ENCODE peak calls at places on chromosomes 4 and X, in eight cellular contexts. C is right cardiac atrium; X is aorta; K is body of pancreas; G is GM23338; N is endodermal cell; M is CD4-positive, alpha-beta memory T cell; Y is ovary. D is an unnamed sample. For H3K4me1, the result is how much of the 10 kb centered on the place peaks cover.

GRCh38 chr4:87120411-87121162 is 99.8 kb downstream of the KLHL8 start:
- DNase-seq in C (peak), X (peak), K (peak), G (no peak), N (no peak), M (no peak), Y (peak), D (peak)

GRCh38 chrX:47846070-47846469 is 9.4 kb downstream of the ZNF81 start:
- DNase-seq in C (peak), X (no peak), K (no peak), G (no peak), N (no peak), M (no peak), Y (no peak), D (no peak)

GRCh38 chrX:10633722-10634121 is 13.3 kb upstream of the MID1 start:
- DNase-seq in C (no peak), X (no peak), K (no peak), G (peak), N (no peak), M (no peak), Y (peak), D (no peak)

GRCh38 chrX:10945463-10945862 is 165.7 kb upstream of the HCCS start:
- DNase-seq in C (no peak), X (no peak), K (no peak), G (no peak), N (no peak), M (no peak), Y (no peak), D (no peak)

GRCh38 chr4:99410075-99410474 is 25.1 kb downstream of the ADH7 start:
- DNase-seq in C (peak), X (no peak), K (no peak), G (no peak), N (no peak), M (no peak), Y (no peak), D (no peak)

GRCh38 chr4:53705972-53706371 is 114.7 kb upstream of the LNX1 start:
- DNase-seq in C (no peak), X (no peak), K (no peak), G (no peak), N (no peak), M (no peak), Y (no peak), D (no peak)

GRCh38 chr4:79211490-79211889 is 114.4 kb downstream of the NAA11 start:
- DNase-seq in C (no peak), X (no peak), K (no peak), G (no peak), N (no peak), M (no peak), Y (no peak), D (no peak)

GRCh38 chr4:74117024-74117534 is 18.1 kb upstream of the CXCL2 start:
- DNase-seq in C (peak), X (peak), K (peak), G (no peak), N (no peak), M (no peak), Y (peak), D (peak)

GRCh38 chrX:123184858-123185251 is 777 bp downstream of the GRIA3 start:
- DNase-seq in C (peak), X (peak), K (no peak), G (peak), N (peak), M (no peak), Y (peak), D (no peak)

GRCh38 chr4:68589790-68590189 is 13.7 kb upstream of the UGT2B17 start:
- DNase-seq in C (no peak), X (no peak), K (no peak), G (peak), N (no peak), M (no peak), Y (no peak), D (no peak)

GRCh38 chr4:83625807-83626206 is 89.9 kb downstream of the GPAT3 start:
- DNase-seq in C (no peak), X (no peak), K (no peak), G (no peak), N (no peak), M (no peak), Y (no peak), D (no peak)

GRCh38 chr4:137641554-137641953 is 109.3 kb upstream of the PCDH18 start:
- DNase-seq in C (no peak), X (no peak), K (no peak), G (no peak), N (no peak), M (no peak), Y (no peak), D (no peak)

GRCh38 chrX:12975670-12975965 is 708 bp downstream of the TMSB4X start:
- DNase-seq in C (peak), X (no peak), K (peak), G (no peak), N (no peak), M (peak), Y (no peak), D (peak)

GRCh38 chrX:12977761-12978204 is 2.9 kb downstream of the TMSB4X start:
- DNase-seq in C (no peak), X (no peak), K (no peak), G (no peak), N (no peak), M (no peak), Y (no peak), D (no peak)

GRCh38 chrX:12974217-12974796 is 603 bp upstream of the TMSB4X start:
- DNase-seq in C (peak), X (peak), K (peak), G (peak), N (peak), M (no peak), Y (peak), D (peak)

GRCh38 chrX:12974797-12975669 is at the start of gene TMSB4X:
- DNase-seq in C (peak), X (peak), K (peak), G (peak), N (peak), M (peak), Y (peak), D (peak)

DNA sequence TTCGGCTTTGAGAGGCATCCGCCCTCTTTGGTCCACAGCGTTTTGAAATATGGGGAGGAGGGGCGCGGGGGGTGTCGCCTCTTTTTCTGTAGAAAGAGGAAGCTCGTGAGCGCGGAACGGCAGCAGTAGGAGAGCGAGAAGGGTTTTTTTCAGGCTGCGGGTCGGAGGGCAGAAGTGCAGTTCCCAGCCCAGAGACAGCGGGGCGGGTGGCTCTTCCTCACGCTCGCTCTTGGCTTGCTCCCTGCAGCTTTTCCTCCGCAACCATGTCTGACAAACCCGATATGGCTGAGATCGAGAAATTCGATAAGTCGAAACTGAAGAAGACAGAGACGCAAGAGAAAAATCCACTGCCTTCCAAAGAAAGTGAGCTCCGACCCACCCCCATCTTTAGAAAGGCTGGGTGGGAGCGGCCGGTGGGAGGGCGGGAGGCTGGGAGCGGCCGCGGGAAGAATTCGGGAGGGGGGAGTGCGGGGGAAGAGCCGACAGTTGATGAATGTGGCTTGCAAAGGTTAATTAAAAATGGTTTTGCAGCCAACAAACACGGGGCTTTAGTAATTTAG is 1.2 kb downstream of the TMSB4X start:
- DNase-seq in C (peak), X (peak), K (peak), G (peak), N (peak), M (peak), Y (peak), D (peak)
- H3K4me1 ChIP-seq in C (under half), X (under half), K (under half), G (under half), N (under half), M (under half), Y (under half), D (under half)

DNA sequence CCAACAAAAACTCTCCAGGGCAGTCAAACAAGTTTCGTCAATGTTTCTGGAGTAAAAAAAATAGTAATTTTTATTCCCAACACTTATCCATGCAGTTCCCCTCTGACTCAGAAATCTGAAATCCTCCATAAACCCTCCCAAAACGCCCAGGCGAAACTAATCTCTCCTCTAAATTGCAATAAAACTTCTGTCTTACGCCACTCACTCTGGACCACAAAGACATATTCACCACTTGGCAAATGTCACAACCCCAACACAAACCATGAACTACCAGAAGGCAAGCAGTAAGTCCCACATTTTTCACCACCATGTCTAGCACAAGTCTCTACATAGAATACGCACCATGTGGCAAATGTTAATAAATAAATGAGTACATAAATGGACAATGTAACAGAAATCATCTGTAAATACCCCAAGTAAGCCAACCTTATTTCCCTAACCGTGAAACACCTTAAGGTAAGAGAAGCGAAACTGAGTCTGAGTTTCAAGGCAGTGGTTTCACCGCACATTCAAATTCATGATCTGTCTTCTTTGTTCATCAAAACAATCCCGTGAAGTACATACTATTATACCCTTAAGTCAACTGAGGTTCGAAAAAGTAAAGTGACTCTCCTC is 1.6 kb downstream of the PAPSS1 start:
- DNase-seq in C (no peak), X (no peak), K (no peak), G (no peak), N (no peak), M (no peak), Y (no peak), D (no peak)
- H3K4me3 ChIP-seq in C (peak), X (no peak), K (no peak), G (peak), N (peak), M (no peak), Y (no peak), D (no peak)

GRCh38 chr4:52604215-52604614 is 54.9 kb downstream of the USP46 start:
- DNase-seq in C (no peak), X (no peak), K (peak), G (no peak), N (no peak), M (no peak), Y (no peak), D (no peak)

GRCh38 chr4:52594961-52595360 is 64.1 kb downstream of the USP46 start:
- DNase-seq in C (no peak), X (no peak), K (no peak), G (no peak), N (no peak), M (no peak), Y (no peak), D (no peak)

GRCh38 chr4:52606040-52606439 is 53.1 kb downstream of the USP46 start:
- DNase-seq in C (no peak), X (no peak), K (no peak), G (no peak), N (no peak), M (no peak), Y (no peak), D (no peak)

GRCh38 chr4:52600275-52600674 is 58.8 kb downstream of the USP46 start:
- DNase-seq in C (no peak), X (no peak), K (peak), G (no peak), N (no peak), M (no peak), Y (no peak), D (peak)
- H3K27ac ChIP-seq in C (peak), X (no peak), K (no peak), G (no peak), N (no peak), M (no peak), Y (no peak), D (peak)

GRCh38 chrX:109830704-109831206 is 97.7 kb upstream of the ACSL4 start:
- DNase-seq in C (no peak), X (no peak), K (no peak), G (no peak), N (no peak), M (no peak), Y (no peak), D (no peak)

GRCh38 chrX:109827772-109828171 is 94.7 kb upstream of the ACSL4 start:
- DNase-seq in C (no peak), X (no peak), K (no peak), G (no peak), N (no peak), M (no peak), Y (no peak), D (no peak)

GRCh38 chrX:109830157-109830703 is 97.2 kb upstream of the ACSL4 start:
- DNase-seq in C (no peak), X (no peak), K (no peak), G (no peak), N (no peak), M (no peak), Y (no peak), D (no peak)

GRCh38 chrX:109826954-109827708 is 94.1 kb upstream of the ACSL4 start:
- DNase-seq in C (no peak), X (no peak), K (no peak), G (peak), N (no peak), M (no peak), Y (no peak), D (no peak)

GRCh38 chrX:109831326-109831985 is 98.4 kb upstream of the ACSL4 start:
- DNase-seq in C (no peak), X (no peak), K (no peak), G (no peak), N (no peak), M (no peak), Y (no peak), D (no peak)
- H3K4me1 ChIP-seq in C (under half), X (under half), K (under half), G (under half), N (under half), M (under half), Y (under half), D (under half)

GRCh38 chr4:165331823-165332222 is 4.4 kb downstream of the MSMO1 start:
- DNase-seq in C (no peak), X (no peak), K (no peak), G (peak), N (peak), M (no peak), Y (no peak), D (no peak)

GRCh38 chr4:165332502-165332901 is 5.0 kb downstream of the MSMO1 start:
- DNase-seq in C (no peak), X (no peak), K (no peak), G (no peak), N (no peak), M (no peak), Y (no peak), D (no peak)

GRCh38 chr4:165330071-165330470 is 2.6 kb downstream of the MSMO1 start:
- DNase-seq in C (no peak), X (no peak), K (no peak), G (no peak), N (no peak), M (no peak), Y (no peak), D (no peak)

GRCh38 chr4:165330666-165331065 is 3.2 kb downstream of the MSMO1 start:
- DNase-seq in C (no peak), X (no peak), K (no peak), G (no peak), N (peak), M (no peak), Y (no peak), D (no peak)

GRCh38 chr4:165331316-165331715 is 3.8 kb downstream of the MSMO1 start:
- DNase-seq in C (no peak), X (no peak), K (no peak), G (peak), N (no peak), M (no peak), Y (no peak), D (no peak)
- H3K4me3 ChIP-seq in C (no peak), X (no peak), K (no peak), G (peak), N (peak), M (no peak), Y (no peak), D (no peak)

DNA sequence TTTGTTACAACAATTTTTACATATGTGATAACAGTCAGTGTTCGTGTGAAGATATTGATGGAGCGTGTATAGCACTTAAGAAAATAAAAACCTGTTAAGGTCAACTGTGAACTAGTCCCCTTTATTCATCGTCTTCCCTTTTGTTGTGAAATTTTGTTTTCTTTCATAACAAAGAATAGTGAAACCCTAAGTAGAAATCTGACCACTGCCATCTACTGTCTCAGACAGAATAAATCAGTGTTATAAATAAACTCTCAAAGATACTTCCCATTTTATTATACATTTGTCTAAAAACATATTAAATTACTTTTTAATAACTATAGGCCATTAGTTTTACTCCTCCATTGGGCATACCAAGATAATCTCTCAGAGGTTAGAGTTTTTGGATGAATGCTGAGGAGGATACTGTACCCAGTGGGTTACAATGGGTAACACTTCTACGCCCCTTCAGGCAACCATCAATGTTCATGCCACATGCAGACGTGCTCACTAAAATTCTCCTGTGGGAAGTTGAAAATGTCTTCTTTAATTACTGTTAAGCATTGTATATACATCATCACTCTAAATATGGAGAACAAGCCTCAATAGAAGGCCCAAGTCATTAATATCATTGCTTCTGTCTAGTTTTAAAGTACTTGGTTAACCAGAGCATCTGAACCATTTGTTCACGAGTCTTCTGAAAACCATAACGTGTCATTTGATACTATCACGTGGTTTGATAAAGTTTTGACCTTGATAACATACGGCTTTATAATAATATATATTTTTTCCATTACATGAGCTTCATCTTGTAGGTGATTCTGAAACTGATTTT is 171.2 kb downstream of the TMA16 start:
- DNase-seq in C (no peak), X (no peak), K (no peak), G (no peak), N (no peak), M (no peak), Y (no peak), D (no peak)
- H3K27ac ChIP-seq in C (no peak), X (no peak), K (peak), G (no peak), N (no peak), M (no peak), Y (no peak), D (no peak)

D was measured in heart left ventricle.